ENCODE peak calls at places on chromosomes 7 and 10, in five cellular contexts. One of them, this sample, is unnamed.

GRCh38 chr10:26556756-26557640 is 118.9 kb downstream of the APBB1IP start:
- DNase-seq in KG1: no peak
- DNase-seq in GM12864: no peak
- DNase-seq in fibroblast of mammary gland: peak; percentile 76
- DNase-seq in NCI-H1092 treated with DMSO at 0.1 percent for 48 hours: peak; percentile 54
- DNase-seq in this sample: peak; percentile 66

GRCh38 chr10:105347487-105347886 is 706.4 kb downstream of the SORCS3 start:
- DNase-seq in KG1: no peak
- DNase-seq in GM12864: no peak
- DNase-seq in fibroblast of mammary gland: no peak
- DNase-seq in NCI-H1092 treated with DMSO at 0.1 percent for 48 hours: no peak
- DNase-seq in this sample: no peak

GRCh38 chr7:55067748-55068147 is 48.9 kb downstream of the EGFR start:
- DNase-seq in KG1: no peak
- DNase-seq in GM12864: no peak
- DNase-seq in fibroblast of mammary gland: no peak
- DNase-seq in NCI-H1092 treated with DMSO at 0.1 percent for 48 hours: no peak
- DNase-seq in this sample: no peak

GRCh38 chr7:47188653-47189315 is 393.1 kb downstream of the TNS3 start:
- DNase-seq in KG1: no peak
- DNase-seq in GM12864: no peak
- DNase-seq in fibroblast of mammary gland: peak; percentile 12
- DNase-seq in NCI-H1092 treated with DMSO at 0.1 percent for 48 hours: no peak
- DNase-seq in this sample: no peak

GRCh38 chr10:103457896-103458583 is 660 bp downstream of the CALHM1 start:
- DNase-seq in KG1: no peak
- DNase-seq in GM12864: no peak
- DNase-seq in fibroblast of mammary gland: no peak
- DNase-seq in NCI-H1092 treated with DMSO at 0.1 percent for 48 hours: no peak
- DNase-seq in this sample: no peak

GRCh38 chr7:94696981-94697670 is 41.2 kb upstream of the SGCE start:
- DNase-seq in KG1: no peak
- DNase-seq in GM12864: no peak
- DNase-seq in fibroblast of mammary gland: peak; percentile 98
- DNase-seq in NCI-H1092 treated with DMSO at 0.1 percent for 48 hours: no peak
- DNase-seq in this sample: no peak

GRCh38 chr10:13136651-13137050 is 24.7 kb upstream of the MCM10 start:
- DNase-seq in KG1: no peak
- DNase-seq in GM12864: no peak
- DNase-seq in fibroblast of mammary gland: no peak
- DNase-seq in NCI-H1092 treated with DMSO at 0.1 percent for 48 hours: no peak
- DNase-seq in this sample: no peak

GRCh38 chr10:84263716-84264115 is 18.9 kb downstream of the RGR start:
- DNase-seq in KG1: no peak
- DNase-seq in GM12864: no peak
- DNase-seq in fibroblast of mammary gland: no peak
- DNase-seq in NCI-H1092 treated with DMSO at 0.1 percent for 48 hours: no peak
- DNase-seq in this sample: no peak

GRCh38 chr10:86035791-86036543 is 330.6 kb downstream of the GRID1 start:
- DNase-seq in KG1: no peak
- DNase-seq in GM12864: no peak
- DNase-seq in fibroblast of mammary gland: no peak
- DNase-seq in NCI-H1092 treated with DMSO at 0.1 percent for 48 hours: peak; percentile 0
- DNase-seq in this sample: no peak

GRCh38 chr7:93910076-93910994 is 4.0 kb downstream of the GNGT1 start:
- DNase-seq in KG1: no peak
- DNase-seq in GM12864: no peak
- DNase-seq in fibroblast of mammary gland: peak; percentile 91
- DNase-seq in NCI-H1092 treated with DMSO at 0.1 percent for 48 hours: no peak
- DNase-seq in this sample: no peak

GRCh38 chr7:104767826-104768536 is 246.0 kb upstream of the KMT2E start:
- DNase-seq in KG1: no peak
- DNase-seq in GM12864: no peak
- DNase-seq in fibroblast of mammary gland: no peak
- DNase-seq in NCI-H1092 treated with DMSO at 0.1 percent for 48 hours: no peak
- DNase-seq in this sample: peak; percentile 21

GRCh38 chr7:45576249-45576929 is 2.2 kb downstream of the ADCY1 start:
- DNase-seq in KG1: no peak
- DNase-seq in GM12864: no peak
- DNase-seq in fibroblast of mammary gland: peak; percentile 11
- DNase-seq in NCI-H1092 treated with DMSO at 0.1 percent for 48 hours: no peak
- DNase-seq in this sample: no peak

GRCh38 chr10:49611815-49612512 is 1.9 kb downstream of the SLC18A3 start:
- DNase-seq in KG1: no peak
- DNase-seq in GM12864: no peak
- DNase-seq in fibroblast of mammary gland: no peak
- DNase-seq in NCI-H1092 treated with DMSO at 0.1 percent for 48 hours: no peak
- DNase-seq in this sample: peak; percentile 39

GRCh38 chr10:30980951-30981616 is 50.6 kb downstream of the ZNF438 start:
- DNase-seq in KG1: no peak
- DNase-seq in GM12864: no peak
- DNase-seq in fibroblast of mammary gland: peak; percentile 94
- DNase-seq in NCI-H1092 treated with DMSO at 0.1 percent for 48 hours: peak; percentile 41
- DNase-seq in this sample: no peak

GRCh38 chr10:52951819-52952218 is 179.2 kb upstream of the MBL2 start:
- DNase-seq in KG1: no peak
- DNase-seq in GM12864: peak; percentile 40
- DNase-seq in fibroblast of mammary gland: peak; percentile 1
- DNase-seq in NCI-H1092 treated with DMSO at 0.1 percent for 48 hours: no peak
- DNase-seq in this sample: peak; percentile 75

GRCh38 chr7:127337581-127337980 is 54.9 kb downstream of the ZNF800 start:
- DNase-seq in KG1: no peak
- DNase-seq in GM12864: no peak
- DNase-seq in fibroblast of mammary gland: no peak
- DNase-seq in NCI-H1092 treated with DMSO at 0.1 percent for 48 hours: no peak
- DNase-seq in this sample: no peak

GRCh38 chr7:27420702-27421101 is 178.1 kb downstream of the EVX1 start:
- DNase-seq in KG1: no peak
- DNase-seq in GM12864: no peak
- DNase-seq in fibroblast of mammary gland: no peak
- DNase-seq in NCI-H1092 treated with DMSO at 0.1 percent for 48 hours: no peak
- DNase-seq in this sample: no peak

GRCh38 chr7:28813238-28813962 is 144.7 kb downstream of the TRIL start:
- DNase-seq in KG1: no peak
- DNase-seq in GM12864: no peak
- DNase-seq in fibroblast of mammary gland: peak; percentile 11
- DNase-seq in NCI-H1092 treated with DMSO at 0.1 percent for 48 hours: peak; percentile 99
- DNase-seq in this sample: no peak

GRCh38 chr10:24360286-24361127 is 151.6 kb downstream of the KIAA1217 start:
- DNase-seq in KG1: no peak
- DNase-seq in GM12864: no peak
- DNase-seq in fibroblast of mammary gland: peak; percentile 79
- DNase-seq in NCI-H1092 treated with DMSO at 0.1 percent for 48 hours: peak; percentile 11
- DNase-seq in this sample: peak; percentile 80

GRCh38 chr7:133551471-133551870 is 298.6 kb downstream of the EXOC4 start:
- DNase-seq in KG1: no peak
- DNase-seq in GM12864: no peak
- DNase-seq in fibroblast of mammary gland: no peak
- DNase-seq in NCI-H1092 treated with DMSO at 0.1 percent for 48 hours: no peak
- DNase-seq in this sample: no peak

GRCh38 chr7:8442295-8442813 is 8.9 kb downstream of the NXPH1 start:
- DNase-seq in KG1: no peak
- DNase-seq in GM12864: no peak
- DNase-seq in fibroblast of mammary gland: no peak
- DNase-seq in NCI-H1092 treated with DMSO at 0.1 percent for 48 hours: no peak
- DNase-seq in this sample: no peak